ENCODE peak calls at places on chromosomes 4 and X, in four cellular contexts. H is K562, Y is GM12878, Q is HepG2. D is an unnamed sample.

GRCh38 chrX:14064632-14065432 is 35.1 kb upstream of the GEMIN8 start:
- DNase-seq in H (peak), Y (no peak), Q (no peak), D (no peak)

GRCh38 chrX:155577682-155578081 is 35.1 kb downstream of the TMLHE start:
- DNase-seq in H (no peak), Y (peak), Q (no peak), D (no peak)

GRCh38 chr4:3497554-3498389 is 34.5 kb downstream of the LRPAP1 start:
- DNase-seq in H (peak), Y (no peak), Q (no peak), D (no peak)

GRCh38 chr4:17356926-17357325 is 155.0 kb downstream of the QDPR start:
- DNase-seq in H (no peak), Y (no peak), Q (no peak), D (no peak)

GRCh38 chrX:56765816-56766553 is 36.9 kb downstream of the NBDY start:
- DNase-seq in H (no peak), Y (no peak), Q (no peak), D (no peak)

GRCh38 chrX:88940904-88941303 is 193.9 kb downstream of the CPXCR1 start:
- DNase-seq in H (no peak), Y (no peak), Q (no peak), D (no peak)

GRCh38 chrX:154132366-154132765 is 11.7 kb upstream of the OPN1LW start:
- DNase-seq in H (no peak), Y (no peak), Q (no peak), D (no peak)

GRCh38 chr4:168527560-168527959 is 30.7 kb downstream of the PALLD start:
- DNase-seq in H (no peak), Y (no peak), Q (no peak), D (no peak)

GRCh38 chrX:137427061-137427778 is 138.7 kb upstream of the ZIC3 start:
- DNase-seq in H (no peak), Y (no peak), Q (no peak), D (no peak)
- TF ChIP-seq EZH2 in H (no peak), Y (no peak), Q (no peak), D (no peak)

GRCh38 chr4:153205028-153205648 is 895 bp downstream of the TRIM2 start:
- DNase-seq in H (peak), Y (peak), Q (peak), D (no peak)

GRCh38 chr4:153206534-153206933 is 2.3 kb downstream of the TRIM2 start:
- DNase-seq in H (no peak), Y (no peak), Q (no peak), D (no peak)

GRCh38 chr4:153207027-153207426 is 2.8 kb downstream of the TRIM2 start:
- DNase-seq in H (no peak), Y (no peak), Q (no peak), D (no peak)

GRCh38 chr4:153205757-153206156 is 1.5 kb downstream of the TRIM2 start:
- DNase-seq in H (no peak), Y (no peak), Q (no peak), D (no peak)

GRCh38 chr4:153204247-153205027 is at the start of gene TRIM2:
- DNase-seq in H (peak), Y (no peak), Q (peak), D (peak)
- TF ChIP-seq MYC in H (no peak), Y (no peak), Q (no peak), D (no peak)

GRCh38 chr4:41646862-41647261 is 101.7 kb downstream of the PHOX2B start:
- DNase-seq in H (no peak), Y (no peak), Q (no peak), D (no peak)

GRCh38 chr4:41645716-41646115 is 102.8 kb downstream of the PHOX2B start:
- DNase-seq in H (no peak), Y (no peak), Q (no peak), D (no peak)

GRCh38 chr4:41644915-41645295 is 103.6 kb downstream of the PHOX2B start:
- DNase-seq in H (no peak), Y (no peak), Q (no peak), D (no peak)

GRCh38 chr4:41644288-41644914 is 104.1 kb downstream of the PHOX2B start:
- DNase-seq in H (peak), Y (no peak), Q (peak), D (peak)

GRCh38 chr4:41647368-41647767 is 101.2 kb downstream of the PHOX2B start:
- DNase-seq in H (no peak), Y (no peak), Q (no peak), D (no peak)
- H3K4me2 ChIP-seq in H (no peak), Y (no peak), Q (no peak), D (no peak)

DNA sequence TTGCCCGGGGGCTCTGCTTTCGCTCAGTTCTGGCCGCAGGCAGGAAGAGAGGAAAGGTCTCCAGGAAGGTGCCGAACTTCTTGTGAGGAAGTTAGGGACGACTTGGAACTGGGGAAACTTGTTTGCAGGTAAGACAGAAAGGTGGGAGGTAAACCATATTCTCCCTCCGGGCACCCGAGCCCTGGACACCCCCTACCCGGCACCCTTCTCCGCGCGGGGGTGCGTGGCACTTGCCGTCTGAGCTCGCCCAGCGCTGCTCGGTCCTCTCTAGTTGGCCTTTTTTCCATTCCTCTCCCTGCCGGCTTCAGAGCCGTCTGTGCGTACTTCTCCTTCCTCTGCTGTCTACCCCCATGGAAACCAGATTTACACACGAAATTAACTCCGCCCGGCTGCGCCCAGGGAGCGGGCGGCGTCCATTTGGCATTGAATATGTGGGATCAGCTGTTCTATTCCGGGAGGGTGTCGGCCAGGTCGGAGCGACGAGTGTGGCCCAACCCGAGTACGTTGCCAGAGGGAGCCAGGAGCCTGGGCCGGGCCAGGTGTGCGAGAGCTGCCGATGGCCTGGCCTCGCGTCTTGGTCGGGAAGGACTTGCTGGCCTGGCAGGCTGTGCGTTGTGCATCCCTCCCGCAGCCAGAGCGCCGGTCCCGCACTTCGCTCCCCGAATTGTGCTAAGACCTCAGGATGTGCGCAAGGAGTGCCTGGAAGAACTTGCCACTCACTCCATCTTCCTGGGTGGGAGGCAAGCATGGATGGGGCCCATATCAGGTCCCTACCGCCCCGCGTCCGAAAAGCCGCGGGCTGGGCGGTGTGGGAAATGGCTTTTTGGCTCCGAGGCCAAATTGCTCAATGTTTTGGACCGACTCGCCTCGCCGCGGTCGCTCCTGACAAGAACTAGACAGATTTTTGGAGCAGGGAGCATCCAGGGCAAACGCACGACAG is 1.7 kb downstream of the PDGFRA start:
- DNase-seq in H (no peak), Y (no peak), Q (no peak), D (no peak)
- TF ChIP-seq EZH2 in H (no peak), Y (peak), Q (peak), D (peak)

GRCh38 chr4:37590016-37590415 is 96.2 kb downstream of the RELL1 start:
- DNase-seq in H (no peak), Y (no peak), Q (no peak), D (no peak)

GRCh38 chr4:37584530-37585060 is 101.6 kb downstream of the RELL1 start:
- DNase-seq in H (no peak), Y (no peak), Q (no peak), D (no peak)

GRCh38 chr4:37588150-37588549 is 98.0 kb downstream of the RELL1 start:
- DNase-seq in H (no peak), Y (no peak), Q (no peak), D (no peak)

GRCh38 chr4:37586194-37586593 is 100.0 kb downstream of the RELL1 start:
- DNase-seq in H (no peak), Y (no peak), Q (no peak), D (no peak)

GRCh38 chr4:37584087-37584486 is 102.1 kb downstream of the RELL1 start:
- DNase-seq in H (no peak), Y (no peak), Q (peak), D (no peak)
- TF ChIP-seq MYC in H (no peak), Y (no peak), Q (no peak), D (no peak)

DNA sequence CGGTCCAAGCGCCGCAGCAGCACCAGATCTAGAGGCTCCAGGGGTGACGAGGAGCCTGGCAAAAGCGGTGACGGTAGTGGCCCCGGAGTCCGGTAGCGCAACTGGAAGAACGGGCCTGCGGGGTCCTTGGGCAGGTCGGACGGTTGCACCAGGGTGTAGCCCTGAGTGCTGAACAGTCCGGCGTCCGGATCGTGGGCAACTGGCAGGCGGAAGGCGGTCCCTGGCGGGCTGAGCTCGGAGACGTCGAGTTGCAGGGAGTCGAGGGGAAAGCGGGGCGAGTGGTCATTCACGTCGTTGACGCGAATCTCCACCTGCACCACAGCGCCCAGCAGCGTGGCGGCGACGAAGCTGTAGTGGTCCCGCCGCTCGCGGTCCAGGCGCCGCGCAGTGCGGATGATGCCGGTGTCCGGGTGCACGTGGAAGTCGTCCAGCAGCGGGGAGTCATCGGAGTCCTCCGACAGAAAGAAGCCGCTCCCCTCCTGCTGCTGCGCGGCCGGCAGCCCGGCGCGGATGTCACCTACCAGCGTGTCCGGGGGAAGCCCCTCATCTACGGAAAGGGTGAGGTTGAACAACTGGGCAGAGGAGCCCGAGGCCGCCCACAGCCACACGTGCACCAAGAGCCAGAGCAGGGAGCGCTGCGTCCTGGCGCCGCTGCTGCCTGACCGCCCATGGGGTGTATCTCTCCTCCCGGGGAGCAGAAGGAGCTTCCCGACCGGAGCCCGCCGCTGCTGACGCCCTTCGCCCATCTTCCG is 834 bp downstream of the DCHS2 start:
- DNase-seq in H (no peak), Y (no peak), Q (no peak), D (no peak)
- H3K4me2 ChIP-seq in H (peak), Y (peak), Q (peak), D (peak)